ENCODE peak calls at places on chromosomes 13 and 19, in five cellular contexts. One of them, this sample, is unnamed.

GRCh38 chr19:48372904-48373303 is 8.7 kb downstream of the SYNGR4 start:
- DNase-seq in omental fat pad: no peak
- DNase-seq in fibroblast of mammary gland: no peak
- DNase-seq in iPS-NIHi11: no peak
- DNase-seq in NCI-H526 treated with DMSO at 0.1 percent for 48 hours: no peak
- DNase-seq in this sample: no peak

GRCh38 chr19:5128251-5128931 is 159.5 kb downstream of the KDM4B start:
- DNase-seq in NCI-H526 treated with DMSO at 0.1 percent for 48 hours: no peak
- DNase-seq in fibroblast of mammary gland: peak
- DNase-seq in omental fat pad: no peak
- DNase-seq in iPS-NIHi11: peak
- DNase-seq in this sample: no peak

GRCh38 chr13:99909836-99910619 is 61.5 kb downstream of the ZIC5 start:
- DNase-seq in NCI-H526 treated with DMSO at 0.1 percent for 48 hours: no peak
- DNase-seq in omental fat pad: no peak
- DNase-seq in fibroblast of mammary gland: no peak
- DNase-seq in iPS-NIHi11: no peak
- DNase-seq in this sample: no peak

GRCh38 chr19:36916991-36917390 is 859 bp downstream of the ZNF568 start:
- DNase-seq in NCI-H526 treated with DMSO at 0.1 percent for 48 hours: no peak
- DNase-seq in omental fat pad: no peak
- DNase-seq in fibroblast of mammary gland: peak
- DNase-seq in iPS-NIHi11: no peak
- DNase-seq in this sample: no peak

GRCh38 chr19:51431124-51431523 is 13.7 kb upstream of the SIGLEC10 start:
- DNase-seq in fibroblast of mammary gland: no peak
- DNase-seq in omental fat pad: no peak
- DNase-seq in NCI-H526 treated with DMSO at 0.1 percent for 48 hours: no peak
- DNase-seq in iPS-NIHi11: no peak
- DNase-seq in this sample: no peak

GRCh38 chr13:20411638-20412342 is 113.9 kb downstream of the CRYL1 start:
- DNase-seq in fibroblast of mammary gland: no peak
- DNase-seq in iPS-NIHi11: no peak
- DNase-seq in omental fat pad: no peak
- DNase-seq in NCI-H526 treated with DMSO at 0.1 percent for 48 hours: no peak
- DNase-seq in this sample: no peak

GRCh38 chr19:40714519-40715299 is 2.0 kb downstream of the COQ8B start:
- DNase-seq in omental fat pad: peak
- DNase-seq in fibroblast of mammary gland: peak
- DNase-seq in iPS-NIHi11: peak
- DNase-seq in NCI-H526 treated with DMSO at 0.1 percent for 48 hours: peak
- DNase-seq in this sample: peak

GRCh38 chr13:109541081-109541480 is 245.3 kb downstream of the IRS2 start:
- DNase-seq in fibroblast of mammary gland: no peak
- DNase-seq in omental fat pad: no peak
- DNase-seq in iPS-NIHi11: no peak
- DNase-seq in NCI-H526 treated with DMSO at 0.1 percent for 48 hours: no peak
- DNase-seq in this sample: no peak

GRCh38 chr19:19567391-19567790 is 29.3 kb downstream of the CILP2 start:
- DNase-seq in NCI-H526 treated with DMSO at 0.1 percent for 48 hours: no peak
- DNase-seq in fibroblast of mammary gland: no peak
- DNase-seq in iPS-NIHi11: no peak
- DNase-seq in omental fat pad: no peak
- DNase-seq in this sample: no peak

GRCh38 chr19:10574462-10574861 is 5.7 kb upstream of the CDKN2D start:
- DNase-seq in NCI-H526 treated with DMSO at 0.1 percent for 48 hours: no peak
- DNase-seq in fibroblast of mammary gland: no peak
- DNase-seq in omental fat pad: no peak
- DNase-seq in iPS-NIHi11: no peak
- DNase-seq in this sample: no peak

GRCh38 chr19:52211926-52212571 is 22.2 kb downstream of the PPP2R1A start:
- DNase-seq in iPS-NIHi11: no peak
- DNase-seq in omental fat pad: no peak
- DNase-seq in fibroblast of mammary gland: peak
- DNase-seq in NCI-H526 treated with DMSO at 0.1 percent for 48 hours: no peak
- DNase-seq in this sample: no peak

GRCh38 chr13:80050252-80050651 is 290.7 kb downstream of the SPRY2 start:
- DNase-seq in fibroblast of mammary gland: peak
- DNase-seq in omental fat pad: no peak
- DNase-seq in iPS-NIHi11: no peak
- DNase-seq in NCI-H526 treated with DMSO at 0.1 percent for 48 hours: no peak
- DNase-seq in this sample: no peak

GRCh38 chr19:5430237-5430636 is 25.0 kb upstream of the ZNRF4 start:
- DNase-seq in omental fat pad: no peak
- DNase-seq in NCI-H526 treated with DMSO at 0.1 percent for 48 hours: no peak
- DNase-seq in fibroblast of mammary gland: no peak
- DNase-seq in iPS-NIHi11: peak
- DNase-seq in this sample: no peak

GRCh38 chr13:53775807-53776206 is 747.2 kb downstream of the OLFM4 start:
- DNase-seq in fibroblast of mammary gland: no peak
- DNase-seq in omental fat pad: no peak
- DNase-seq in NCI-H526 treated with DMSO at 0.1 percent for 48 hours: no peak
- DNase-seq in iPS-NIHi11: no peak
- DNase-seq in this sample: no peak

GRCh38 chr19:12880551-12881171 is 588 bp downstream of the DNASE2 start:
- DNase-seq in NCI-H526 treated with DMSO at 0.1 percent for 48 hours: no peak
- DNase-seq in fibroblast of mammary gland: no peak
- DNase-seq in iPS-NIHi11: peak
- DNase-seq in omental fat pad: no peak
- DNase-seq in this sample: no peak

GRCh38 chr19:35085947-35086346 is 29.7 kb upstream of the FXYD3 start:
- DNase-seq in iPS-NIHi11: no peak
- DNase-seq in NCI-H526 treated with DMSO at 0.1 percent for 48 hours: no peak
- DNase-seq in fibroblast of mammary gland: no peak
- DNase-seq in omental fat pad: no peak
- DNase-seq in this sample: no peak

GRCh38 chr19:12112701-12113100 is 27.4 kb downstream of the ZNF20 start:
- DNase-seq in omental fat pad: no peak
- DNase-seq in iPS-NIHi11: no peak
- DNase-seq in fibroblast of mammary gland: no peak
- DNase-seq in NCI-H526 treated with DMSO at 0.1 percent for 48 hours: no peak
- DNase-seq in this sample: no peak

GRCh38 chr13:81713201-81713600 is 1372.3 kb upstream of the SPRY2 start:
- DNase-seq in NCI-H526 treated with DMSO at 0.1 percent for 48 hours: no peak
- DNase-seq in iPS-NIHi11: no peak
- DNase-seq in omental fat pad: no peak
- DNase-seq in fibroblast of mammary gland: no peak
- DNase-seq in this sample: no peak

GRCh38 chr19:9877775-9878510 is 42.8 kb downstream of the PIN1 start:
- DNase-seq in iPS-NIHi11: no peak
- DNase-seq in NCI-H526 treated with DMSO at 0.1 percent for 48 hours: no peak
- DNase-seq in omental fat pad: no peak
- DNase-seq in fibroblast of mammary gland: peak
- DNase-seq in this sample: no peak

GRCh38 chr13:33388254-33388998 is 102.9 kb upstream of the STARD13 start:
- DNase-seq in omental fat pad: no peak
- DNase-seq in NCI-H526 treated with DMSO at 0.1 percent for 48 hours: no peak
- DNase-seq in fibroblast of mammary gland: no peak
- DNase-seq in iPS-NIHi11: no peak
- DNase-seq in this sample: no peak

GRCh38 chr13:30216111-30216510 is 91.2 kb downstream of the KATNAL1 start:
- DNase-seq in iPS-NIHi11: peak
- DNase-seq in fibroblast of mammary gland: no peak
- DNase-seq in omental fat pad: no peak
- DNase-seq in NCI-H526 treated with DMSO at 0.1 percent for 48 hours: no peak
- DNase-seq in this sample: no peak

GRCh38 chr19:12364391-12365093 is 941 bp downstream of the ZNF442 start:
- DNase-seq in fibroblast of mammary gland: peak
- DNase-seq in iPS-NIHi11: peak
- DNase-seq in NCI-H526 treated with DMSO at 0.1 percent for 48 hours: no peak
- DNase-seq in omental fat pad: peak
- DNase-seq in this sample: peak

GRCh38 chr19:41373993-41374392 is 2.3 kb upstream of the TMEM91 start:
- DNase-seq in NCI-H526 treated with DMSO at 0.1 percent for 48 hours: no peak
- DNase-seq in fibroblast of mammary gland: peak
- DNase-seq in iPS-NIHi11: peak
- DNase-seq in omental fat pad: no peak
- DNase-seq in this sample: no peak

GRCh38 chr19:23823952-23824389 is 65.3 kb upstream of the ZNF681 start:
- DNase-seq in iPS-NIHi11: peak
- DNase-seq in fibroblast of mammary gland: peak
- DNase-seq in NCI-H526 treated with DMSO at 0.1 percent for 48 hours: peak
- DNase-seq in omental fat pad: no peak
- DNase-seq in this sample: no peak

GRCh38 chr13:111626371-111627305 is 306.2 kb downstream of the TEX29 start:
- DNase-seq in iPS-NIHi11: no peak
- DNase-seq in NCI-H526 treated with DMSO at 0.1 percent for 48 hours: no peak
- DNase-seq in fibroblast of mammary gland: no peak
- DNase-seq in omental fat pad: no peak
- DNase-seq in this sample: no peak

GRCh38 chr19:1312732-1313694 is 27.3 kb downstream of the EFNA2 start:
- DNase-seq in NCI-H526 treated with DMSO at 0.1 percent for 48 hours: no peak
- DNase-seq in fibroblast of mammary gland: peak
- DNase-seq in omental fat pad: no peak
- DNase-seq in iPS-NIHi11: peak
- DNase-seq in this sample: no peak

GRCh38 chr13:48908381-48909087 is 67.2 kb upstream of the FNDC3A start:
- DNase-seq in iPS-NIHi11: no peak
- DNase-seq in omental fat pad: no peak
- DNase-seq in fibroblast of mammary gland: peak
- DNase-seq in NCI-H526 treated with DMSO at 0.1 percent for 48 hours: no peak
- DNase-seq in this sample: no peak

GRCh38 chr13:44734204-44734707 is 158.1 kb upstream of the TSC22D1 start:
- DNase-seq in NCI-H526 treated with DMSO at 0.1 percent for 48 hours: no peak
- DNase-seq in fibroblast of mammary gland: peak
- DNase-seq in iPS-NIHi11: peak
- DNase-seq in omental fat pad: no peak
- DNase-seq in this sample: no peak

GRCh38 chr13:48853381-48854102 is 122.2 kb upstream of the FNDC3A start:
- DNase-seq in omental fat pad: no peak
- DNase-seq in NCI-H526 treated with DMSO at 0.1 percent for 48 hours: no peak
- DNase-seq in fibroblast of mammary gland: peak
- DNase-seq in iPS-NIHi11: no peak
- DNase-seq in this sample: no peak

GRCh38 chr19:19552811-19553210 is 14.7 kb downstream of the CILP2 start:
- DNase-seq in omental fat pad: no peak
- DNase-seq in NCI-H526 treated with DMSO at 0.1 percent for 48 hours: no peak
- DNase-seq in iPS-NIHi11: peak
- DNase-seq in fibroblast of mammary gland: no peak
- DNase-seq in this sample: no peak

GRCh38 chr13:51549050-51549449 is 35.2 kb upstream of the WDFY2 start:
- DNase-seq in omental fat pad: no peak
- DNase-seq in NCI-H526 treated with DMSO at 0.1 percent for 48 hours: no peak
- DNase-seq in iPS-NIHi11: no peak
- DNase-seq in fibroblast of mammary gland: no peak
- DNase-seq in this sample: no peak